ENCODE peak calls at places on chromosomes 11 and 22, in four cellular contexts. D is GM12878, B is K562, Q is H1. E is an unnamed sample.

GRCh38 chr11:92627615-92628201 is 341.7 kb upstream of the MTNR1B start:
- DNase-seq in B (no peak), D (no peak), Q (no peak), E (no peak)

GRCh38 chr22:43897751-43898261 is 6.0 kb upstream of the PNPLA5 start:
- DNase-seq in B (no peak), D (no peak), Q (no peak), E (no peak)

GRCh38 chr11:46281374-46281831 is 3.9 kb downstream of the CREB3L1 start:
- DNase-seq in Q (peak), D (no peak), B (peak), E (no peak)

GRCh38 chr11:62217191-62217748 is 8.8 kb downstream of the SCGB2A1 start:
- DNase-seq in B (peak), D (no peak), Q (no peak), E (peak)

GRCh38 chr22:50490531-50491308 is 4.1 kb downstream of the MIOX start:
- DNase-seq in D (no peak), B (no peak), Q (no peak), E (no peak)

GRCh38 chr22:37068859-37069258 is 17.3 kb downstream of the KCTD17 start:
- DNase-seq in B (no peak), Q (peak), D (no peak), E (no peak)

GRCh38 chr11:103609117-103610066 is 427.0 kb upstream of the DDI1 start:
- DNase-seq in B (no peak), D (no peak), Q (no peak), E (no peak)

GRCh38 chr11:120136356-120136755 is 1.6 kb downstream of the TRIM29 start:
- DNase-seq in D (no peak), B (no peak), Q (no peak), E (no peak)

GRCh38 chr22:35425971-35426800 is 26.2 kb downstream of the MCM5 start:
- DNase-seq in D (no peak), Q (no peak), B (no peak), E (no peak)

GRCh38 chr11:128052912-128053641 is 534.3 kb downstream of the ETS1 start:
- DNase-seq in B (no peak), D (no peak), Q (no peak), E (no peak)

GRCh38 chr22:20420157-20420842 is 17.3 kb downstream of the SCARF2 start:
- DNase-seq in B (no peak), D (no peak), Q (no peak), E (no peak)

GRCh38 chr22:40043086-40043485 is 48.3 kb downstream of the FAM83F start:
- DNase-seq in Q (no peak), B (no peak), D (no peak), E (no peak)

GRCh38 chr22:24506802-24507438 is 11.8 kb downstream of the UPB1 start:
- DNase-seq in Q (no peak), B (no peak), D (no peak), E (peak)

GRCh38 chr11:64745523-64746328 is 1.8 kb upstream of the RASGRP2 start:
- DNase-seq in D (no peak), B (peak), Q (peak), E (no peak)

GRCh38 chr11:7314811-7315604 is 63.3 kb downstream of the SYT9 start:
- DNase-seq in B (no peak), D (no peak), Q (no peak), E (no peak)

GRCh38 chr11:119764108-119764874 is 35.3 kb upstream of the NECTIN1 start:
- DNase-seq in Q (no peak), B (no peak), D (no peak), E (no peak)

GRCh38 chr11:67194096-67194495 is 72.2 kb upstream of the GRK2 start:
- DNase-seq in Q (no peak), B (no peak), D (no peak), E (no peak)

GRCh38 chr22:38190581-38190980 is 9.0 kb upstream of the PLA2G6 start:
- DNase-seq in D (no peak), Q (no peak), B (no peak), E (no peak)

GRCh38 chr22:22867996-22868715 is 19.5 kb upstream of the IGLL5 start:
- DNase-seq in B (no peak), Q (no peak), D (no peak), E (no peak)

GRCh38 chr22:39662677-39663034 is 92.1 kb downstream of the CACNA1I start:
- DNase-seq in B (no peak), Q (peak), D (no peak), E (no peak)

GRCh38 chr22:35334010-35334409 is 34.3 kb downstream of the TOM1 start:
- DNase-seq in D (no peak), B (no peak), Q (no peak), E (no peak)

GRCh38 chr11:113249491-113249763 is 65.0 kb upstream of the TTC12 start:
- DNase-seq in D (no peak), Q (no peak), B (no peak), E (no peak)

GRCh38 chr11:46050065-46050464 is 71.2 kb downstream of the PHF21A start:
- DNase-seq in D (no peak), Q (no peak), B (no peak), E (peak)

GRCh38 chr11:121367434-121367833 is 74.9 kb downstream of the SC5D start:
- DNase-seq in B (no peak), D (peak), Q (no peak), E (no peak)

GRCh38 chr11:12199231-12199948 is 89.0 kb downstream of the MICAL2 start:
- DNase-seq in D (no peak), B (peak), Q (no peak), E (no peak)

GRCh38 chr11:116376547-116376946 is 396.2 kb downstream of the BUD13 start:
- DNase-seq in D (no peak), Q (no peak), B (no peak), E (peak)

GRCh38 chr22:47301820-47302475 is 539.5 kb downstream of the TBC1D22A start:
- DNase-seq in D (no peak), B (no peak), Q (no peak), E (no peak)

GRCh38 chr11:116217441-116217840 is 555.3 kb downstream of the BUD13 start:
- DNase-seq in Q (no peak), B (no peak), D (no peak), E (no peak)

GRCh38 chr11:43419460-43419859 is 60.7 kb downstream of the TTC17 start:
- DNase-seq in D (no peak), B (peak), Q (no peak), E (peak)

GRCh38 chr11:70521475-70522260 is 123.3 kb downstream of the CTTN start:
- DNase-seq in Q (no peak), B (no peak), D (no peak), E (no peak)

GRCh38 chr22:37403267-37403960 is 23.9 kb downstream of the ELFN2 start:
- DNase-seq in Q (peak), D (no peak), B (no peak), E (no peak)

GRCh38 chr11:9493492-9493891 is 32.7 kb downstream of the ZNF143 start:
- DNase-seq in B (no peak), Q (no peak), D (no peak), E (no peak)
- TF ChIP-seq CHD2 in B (no peak), Q (no peak), D (no peak), E (no peak)

DNA sequence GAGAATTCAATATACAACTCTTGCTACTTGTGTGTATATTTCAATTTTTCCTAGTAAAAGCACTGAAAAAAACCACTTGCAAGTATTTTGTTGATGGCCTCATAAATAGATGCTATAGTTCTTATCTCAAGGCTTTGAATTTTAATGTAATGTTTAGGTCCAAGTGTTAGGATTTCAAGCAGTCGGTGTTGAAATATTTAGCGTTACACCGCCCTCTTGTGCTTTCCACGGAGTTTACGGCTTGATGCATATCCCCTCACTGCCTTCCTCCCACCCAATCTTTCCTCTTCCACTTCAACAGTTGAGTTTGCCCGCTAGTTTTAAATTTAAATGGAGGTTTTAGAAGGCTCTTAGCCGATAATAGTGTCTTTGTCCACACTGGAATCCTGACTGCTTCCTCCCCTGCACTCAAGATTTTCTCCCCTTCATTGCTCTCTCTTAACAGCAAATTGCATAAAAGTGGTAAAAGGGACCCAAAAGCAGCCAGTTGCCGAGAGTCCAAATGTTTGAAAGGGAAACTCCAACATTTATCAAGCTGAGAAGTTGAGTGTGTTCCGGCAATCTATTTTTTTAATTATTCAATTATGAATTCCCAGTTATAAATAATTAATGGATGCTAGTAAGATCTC is 25.9 kb upstream of the HTATIP2 start:
- DNase-seq in B (peak), D (no peak), Q (peak), E (peak)
- TF ChIP-seq EZH2 in B (no peak), D (no peak), Q (no peak), E (no peak)

GRCh38 chr11:66118847-66119246 is 48.8 kb downstream of the PACS1 start:
- DNase-seq in B (no peak), D (no peak), Q (no peak), E (no peak)
- H3K9ac ChIP-seq in B (no peak), D (no peak), Q (no peak), E (peak)

DNA sequence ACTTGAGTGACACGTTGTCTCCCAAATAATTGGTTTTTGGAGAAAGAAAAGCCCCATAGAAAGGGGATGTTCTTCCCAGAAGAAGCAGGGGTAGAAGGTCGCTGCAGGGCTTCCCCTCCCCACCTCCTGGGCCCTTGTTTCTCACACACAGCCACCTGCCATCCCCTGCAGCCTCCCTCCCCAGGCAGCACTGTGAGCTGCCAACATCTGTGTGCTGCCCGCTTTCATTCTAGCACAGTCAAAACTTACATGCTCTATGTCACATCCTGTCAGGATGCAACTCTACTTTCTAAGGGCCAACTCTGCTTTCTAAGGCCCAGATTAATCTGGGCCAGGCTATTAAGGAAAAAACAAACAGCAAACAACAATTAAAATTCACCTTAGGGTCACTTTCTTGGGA is 309.4 kb upstream of the ZC3H12C start:
- DNase-seq in B (no peak), D (peak), Q (no peak), E (no peak)
- TF ChIP-seq CHD2 in B (no peak), D (no peak), Q (no peak), E (no peak)

GRCh38 chr11:125371451-125371935 is 124.6 kb downstream of the FEZ1 start:
- DNase-seq in D (no peak), B (no peak), Q (peak), E (no peak)

GRCh38 chr11:125368757-125369156 is 127.3 kb downstream of the FEZ1 start:
- DNase-seq in Q (no peak), D (no peak), B (no peak), E (no peak)

GRCh38 chr11:125372088-125372487 is 124.0 kb downstream of the FEZ1 start:
- DNase-seq in B (no peak), Q (peak), D (no peak), E (no peak)

GRCh38 chr11:125369808-125370207 is 126.3 kb downstream of the FEZ1 start:
- DNase-seq in D (no peak), Q (no peak), B (no peak), E (no peak)

GRCh38 chr11:125370561-125371389 is 125.3 kb downstream of the FEZ1 start:
- DNase-seq in Q (peak), D (no peak), B (no peak), E (no peak)
- TF ChIP-seq EZH2 in Q (peak), D (no peak), B (no peak), E (no peak)

E was measured in HepG2.